ENCODE peak calls at places on chromosomes 13 and 19, in seven cellular contexts. One of them, this sample, is unnamed.

GRCh38 chr13:38180100-38180499 is 169.6 kb upstream of the UFM1 start:
- DNase-seq in heart left ventricle: no peak
- DNase-seq in testis: no peak
- DNase-seq in suprapubic skin: no peak
- DNase-seq in ascending aorta: no peak
- DNase-seq in A549: no peak
- DNase-seq in Karpas-422: no peak
- DNase-seq in this sample: no peak

GRCh38 chr13:33017410-33017929 is 1.2 kb downstream of the KL start:
- DNase-seq in heart left ventricle: peak
- DNase-seq in testis: peak
- DNase-seq in suprapubic skin: peak
- DNase-seq in ascending aorta: peak
- DNase-seq in A549: peak
- DNase-seq in Karpas-422: peak
- DNase-seq in this sample: peak

GRCh38 chr13:51797664-51798488 is 6.1 kb downstream of the DHRS12 start:
- DNase-seq in heart left ventricle: peak
- DNase-seq in testis: peak
- DNase-seq in suprapubic skin: peak
- DNase-seq in ascending aorta: no peak
- DNase-seq in A549: peak
- DNase-seq in Karpas-422: peak
- DNase-seq in this sample: peak

GRCh38 chr19:45745606-45746005 is 12.4 kb downstream of the MEIOSIN start:
- DNase-seq in heart left ventricle: no peak
- DNase-seq in testis: no peak
- DNase-seq in suprapubic skin: no peak
- DNase-seq in ascending aorta: no peak
- DNase-seq in A549: no peak
- DNase-seq in Karpas-422: no peak
- DNase-seq in this sample: peak

GRCh38 chr19:39802958-39803357 is 24.3 kb downstream of the LEUTX start:
- DNase-seq in heart left ventricle: no peak
- DNase-seq in testis: no peak
- DNase-seq in suprapubic skin: no peak
- DNase-seq in ascending aorta: no peak
- DNase-seq in A549: no peak
- DNase-seq in Karpas-422: no peak
- DNase-seq in this sample: no peak

GRCh38 chr13:59342396-59342795 is 821.3 kb downstream of the DIAPH3 start:
- DNase-seq in heart left ventricle: no peak
- DNase-seq in testis: no peak
- DNase-seq in suprapubic skin: no peak
- DNase-seq in ascending aorta: no peak
- DNase-seq in A549: no peak
- DNase-seq in Karpas-422: no peak
- DNase-seq in this sample: no peak

GRCh38 chr13:49527123-49527522 is 31.4 kb downstream of the PHF11 start:
- DNase-seq in heart left ventricle: no peak
- DNase-seq in testis: no peak
- DNase-seq in suprapubic skin: no peak
- DNase-seq in ascending aorta: no peak
- DNase-seq in A549: no peak
- DNase-seq in Karpas-422: no peak
- DNase-seq in this sample: no peak

GRCh38 chr19:40419066-40419612 is 6.0 kb upstream of the PRX start:
- DNase-seq in heart left ventricle: no peak
- DNase-seq in testis: no peak
- DNase-seq in suprapubic skin: no peak
- DNase-seq in ascending aorta: no peak
- DNase-seq in A549: no peak
- DNase-seq in Karpas-422: no peak
- DNase-seq in this sample: no peak

GRCh38 chr13:36718146-36718545 is 44.3 kb downstream of the SERTM1 start:
- DNase-seq in heart left ventricle: no peak
- DNase-seq in testis: no peak
- DNase-seq in suprapubic skin: no peak
- DNase-seq in ascending aorta: no peak
- DNase-seq in A549: no peak
- DNase-seq in Karpas-422: no peak
- DNase-seq in this sample: no peak

DNA sequence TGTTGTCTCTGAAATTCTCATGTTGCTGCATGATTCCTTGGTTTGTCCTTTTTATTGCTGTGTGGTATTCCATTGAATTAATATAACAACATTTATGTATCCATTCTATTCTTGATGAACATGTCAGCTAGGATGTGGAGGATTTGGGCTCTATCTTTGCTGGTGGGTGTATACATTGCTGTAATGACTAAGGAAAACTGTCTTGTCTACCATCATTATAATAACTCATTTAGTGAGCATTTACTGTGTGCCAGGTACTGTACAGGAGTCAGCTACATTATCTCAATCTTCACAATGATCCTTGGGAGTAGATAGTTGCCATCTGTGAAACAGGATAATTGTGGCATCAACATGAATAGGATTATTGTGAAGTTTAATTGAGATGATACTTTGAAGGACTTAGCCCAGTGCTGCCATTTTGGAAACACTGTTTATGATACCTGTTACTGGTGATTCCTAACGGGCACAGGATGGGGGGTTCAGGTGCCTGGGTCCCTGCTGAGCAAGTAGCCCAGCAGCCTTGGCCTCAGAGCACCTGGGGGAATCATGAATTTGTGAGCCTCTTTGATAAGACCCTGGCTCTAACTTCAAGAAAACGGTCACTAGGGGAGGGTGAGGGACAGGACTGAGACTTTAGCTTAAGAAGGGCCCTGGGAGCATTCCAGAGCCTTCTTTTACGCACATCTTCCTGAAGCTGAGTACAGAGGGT is 1.8 kb upstream of the CCNE1 start:
- DNase-seq in heart left ventricle: no peak
- DNase-seq in testis: no peak
- DNase-seq in suprapubic skin: no peak
- DNase-seq in ascending aorta: no peak
- DNase-seq in A549: no peak
- DNase-seq in Karpas-422: no peak
- DNase-seq in this sample: no peak
- H3K27ac ChIP-seq in heart left ventricle: no peak
- H3K27ac ChIP-seq in testis: no peak
- H3K27ac ChIP-seq in suprapubic skin: no peak
- H3K27ac ChIP-seq in ascending aorta: no peak
- H3K27ac ChIP-seq in A549: peak
- H3K27ac ChIP-seq in Karpas-422: no peak
- H3K27ac ChIP-seq in this sample: no peak

GRCh38 chr13:64755961-64756360 is 2474.2 kb downstream of the PCDH9 start:
- DNase-seq in heart left ventricle: no peak
- DNase-seq in testis: no peak
- DNase-seq in suprapubic skin: no peak
- DNase-seq in ascending aorta: no peak
- DNase-seq in A549: no peak
- DNase-seq in Karpas-422: no peak
- DNase-seq in this sample: no peak

GRCh38 chr13:64756621-64757020 is 2473.5 kb downstream of the PCDH9 start:
- DNase-seq in heart left ventricle: no peak
- DNase-seq in testis: no peak
- DNase-seq in suprapubic skin: no peak
- DNase-seq in ascending aorta: no peak
- DNase-seq in A549: no peak
- DNase-seq in Karpas-422: no peak
- DNase-seq in this sample: peak

GRCh38 chr13:64753606-64754005 is 2476.5 kb downstream of the PCDH9 start:
- DNase-seq in heart left ventricle: no peak
- DNase-seq in testis: no peak
- DNase-seq in suprapubic skin: no peak
- DNase-seq in ascending aorta: no peak
- DNase-seq in A549: no peak
- DNase-seq in Karpas-422: no peak
- DNase-seq in this sample: no peak

DNA sequence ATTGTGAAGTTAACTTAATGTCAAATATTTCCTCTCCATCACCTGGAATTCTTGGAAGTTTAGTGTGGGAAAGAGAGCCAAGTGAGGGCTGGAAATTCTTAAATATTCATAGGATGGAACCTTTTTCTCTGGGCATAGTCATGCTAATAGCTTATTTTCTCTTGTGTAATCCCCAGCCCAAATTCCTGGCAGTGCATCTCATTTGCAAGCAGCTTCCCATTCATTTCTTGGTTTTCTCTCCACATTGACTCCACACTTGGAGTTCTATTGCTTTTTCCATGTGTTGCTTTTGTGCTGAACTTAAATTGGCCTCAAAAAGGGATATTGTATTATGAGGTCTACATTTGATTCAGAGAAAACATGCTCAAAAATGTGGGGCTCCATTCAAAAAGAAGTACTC is 2471.6 kb downstream of the PCDH9 start:
- DNase-seq in heart left ventricle: no peak
- DNase-seq in testis: no peak
- DNase-seq in suprapubic skin: no peak
- DNase-seq in ascending aorta: no peak
- DNase-seq in A549: no peak
- DNase-seq in Karpas-422: no peak
- DNase-seq in this sample: peak
- H3K27ac ChIP-seq in heart left ventricle: no peak
- H3K27ac ChIP-seq in testis: no peak
- H3K27ac ChIP-seq in suprapubic skin: no peak
- H3K27ac ChIP-seq in ascending aorta: no peak
- H3K27ac ChIP-seq in A549: no peak
- H3K27ac ChIP-seq in Karpas-422: no peak
- H3K27ac ChIP-seq in this sample: no peak

GRCh38 chr13:80598189-80598588 is 257.3 kb upstream of the SPRY2 start:
- DNase-seq in heart left ventricle: no peak
- DNase-seq in testis: no peak
- DNase-seq in suprapubic skin: no peak
- DNase-seq in ascending aorta: no peak
- DNase-seq in A549: no peak
- DNase-seq in Karpas-422: no peak
- DNase-seq in this sample: no peak
- H3K27ac ChIP-seq in heart left ventricle: no peak
- H3K27ac ChIP-seq in testis: no peak
- H3K27ac ChIP-seq in suprapubic skin: no peak
- H3K27ac ChIP-seq in ascending aorta: no peak
- H3K27ac ChIP-seq in A549: no peak
- H3K27ac ChIP-seq in Karpas-422: no peak
- H3K27ac ChIP-seq in this sample: no peak

DNA sequence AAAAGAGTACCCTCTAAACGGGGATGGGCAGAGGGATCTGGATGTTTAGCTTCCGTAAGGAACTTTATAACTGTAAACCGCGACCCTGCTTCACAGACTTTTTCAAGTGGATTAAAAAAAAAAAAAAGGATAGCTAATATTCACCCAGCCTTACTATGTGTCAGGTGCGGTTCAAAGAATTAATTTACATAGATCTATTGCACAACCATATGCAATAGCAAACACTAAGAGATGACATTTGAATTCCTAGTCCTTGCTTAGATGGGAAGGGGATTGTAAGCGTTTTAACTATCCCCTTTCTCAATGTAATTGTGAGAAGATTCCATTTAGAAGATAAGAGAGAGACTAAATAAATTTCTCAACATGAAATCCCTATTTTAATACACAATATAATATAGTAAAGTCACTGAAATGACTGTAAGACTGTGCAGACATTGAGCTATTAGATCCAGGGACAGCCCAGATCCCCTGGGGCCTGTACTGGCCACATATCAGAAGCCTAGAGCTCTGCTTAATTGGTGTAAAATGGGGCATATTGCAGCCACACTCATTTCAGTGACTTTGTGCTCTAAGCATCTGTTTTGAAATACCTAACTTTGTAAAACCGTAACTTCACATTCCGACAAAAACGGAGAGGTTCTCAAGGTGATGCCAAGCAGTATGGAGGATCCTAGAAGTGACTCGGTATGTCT is 13.6 kb downstream of the LATS2 start:
- DNase-seq in heart left ventricle: no peak
- DNase-seq in testis: no peak
- DNase-seq in suprapubic skin: no peak
- DNase-seq in ascending aorta: no peak
- DNase-seq in A549: no peak
- DNase-seq in Karpas-422: peak
- DNase-seq in this sample: no peak
- H3K27ac ChIP-seq in heart left ventricle: no peak
- H3K27ac ChIP-seq in testis: no peak
- H3K27ac ChIP-seq in suprapubic skin: no peak
- H3K27ac ChIP-seq in ascending aorta: no peak
- H3K27ac ChIP-seq in A549: no peak
- H3K27ac ChIP-seq in Karpas-422: no peak
- H3K27ac ChIP-seq in this sample: no peak

GRCh38 chr19:38666662-38667448 is 19.4 kb downstream of the ACTN4 start:
- DNase-seq in heart left ventricle: peak
- DNase-seq in testis: no peak
- DNase-seq in suprapubic skin: no peak
- DNase-seq in ascending aorta: peak
- DNase-seq in A549: peak
- DNase-seq in Karpas-422: peak
- DNase-seq in this sample: no peak
- H3K27ac ChIP-seq in heart left ventricle: peak
- H3K27ac ChIP-seq in testis: peak
- H3K27ac ChIP-seq in suprapubic skin: peak
- H3K27ac ChIP-seq in ascending aorta: peak
- H3K27ac ChIP-seq in A549: peak
- H3K27ac ChIP-seq in Karpas-422: peak
- H3K27ac ChIP-seq in this sample: peak